ENCODE peak calls at places on chromosome 10, in eight cellular contexts. One of them, this sample, is unnamed.

GRCh38 chr10:5895804-5896203 is 5.8 kb downstream of the FBH1 start:
- DNase-seq in cardiac fibroblast: no peak
- DNase-seq in thoracic aorta: no peak
- DNase-seq in pancreas: no peak
- DNase-seq in PC-3: no peak
- DNase-seq in astrocyte of the spinal cord: no peak
- DNase-seq in fibroblast of mammary gland: no peak
- DNase-seq in right atrium auricular region: no peak
- DNase-seq in this sample: no peak

GRCh38 chr10:75653761-75654160 is 222.3 kb downstream of the LRMDA start:
- DNase-seq in cardiac fibroblast: peak
- DNase-seq in thoracic aorta: no peak
- DNase-seq in pancreas: no peak
- DNase-seq in PC-3: peak
- DNase-seq in astrocyte of the spinal cord: no peak
- DNase-seq in fibroblast of mammary gland: no peak
- DNase-seq in right atrium auricular region: no peak
- DNase-seq in this sample: no peak

GRCh38 chr10:99358101-99358500 is 28.9 kb downstream of the CNNM1 start:
- DNase-seq in cardiac fibroblast: no peak
- DNase-seq in thoracic aorta: no peak
- DNase-seq in pancreas: no peak
- DNase-seq in PC-3: no peak
- DNase-seq in astrocyte of the spinal cord: no peak
- DNase-seq in fibroblast of mammary gland: no peak
- DNase-seq in right atrium auricular region: no peak
- DNase-seq in this sample: no peak

GRCh38 chr10:71216751-71217265 is 4.4 kb downstream of the UNC5B start:
- DNase-seq in cardiac fibroblast: peak
- DNase-seq in thoracic aorta: no peak
- DNase-seq in pancreas: no peak
- DNase-seq in PC-3: no peak
- DNase-seq in astrocyte of the spinal cord: peak
- DNase-seq in fibroblast of mammary gland: peak
- DNase-seq in right atrium auricular region: no peak
- DNase-seq in this sample: peak

GRCh38 chr10:46520381-46520780 is 36.1 kb downstream of the GPRIN2 start:
- DNase-seq in cardiac fibroblast: no peak
- DNase-seq in thoracic aorta: peak
- DNase-seq in pancreas: no peak
- DNase-seq in PC-3: no peak
- DNase-seq in astrocyte of the spinal cord: no peak
- DNase-seq in fibroblast of mammary gland: no peak
- DNase-seq in right atrium auricular region: no peak
- DNase-seq in this sample: no peak

GRCh38 chr10:30270247-30270646 is 78.8 kb downstream of the MTPAP start:
- DNase-seq in cardiac fibroblast: peak
- DNase-seq in thoracic aorta: no peak
- DNase-seq in pancreas: no peak
- DNase-seq in PC-3: peak
- DNase-seq in astrocyte of the spinal cord: peak
- DNase-seq in fibroblast of mammary gland: peak
- DNase-seq in right atrium auricular region: no peak
- DNase-seq in this sample: peak

GRCh38 chr10:24669285-24669861 is 54.3 kb downstream of the ARHGAP21 start:
- DNase-seq in cardiac fibroblast: no peak
- DNase-seq in thoracic aorta: no peak
- DNase-seq in pancreas: no peak
- DNase-seq in PC-3: no peak
- DNase-seq in astrocyte of the spinal cord: no peak
- DNase-seq in fibroblast of mammary gland: no peak
- DNase-seq in right atrium auricular region: no peak
- DNase-seq in this sample: no peak

GRCh38 chr10:48606530-48607355 is 1.9 kb upstream of the ARHGAP22 start:
- DNase-seq in cardiac fibroblast: peak
- DNase-seq in thoracic aorta: peak
- DNase-seq in pancreas: no peak
- DNase-seq in PC-3: peak
- DNase-seq in astrocyte of the spinal cord: peak
- DNase-seq in fibroblast of mammary gland: peak
- DNase-seq in right atrium auricular region: peak
- DNase-seq in this sample: peak

GRCh38 chr10:123729523-123729922 is 63.4 kb downstream of the GPR26 start:
- DNase-seq in cardiac fibroblast: no peak
- DNase-seq in thoracic aorta: no peak
- DNase-seq in pancreas: no peak
- DNase-seq in PC-3: no peak
- DNase-seq in astrocyte of the spinal cord: no peak
- DNase-seq in fibroblast of mammary gland: no peak
- DNase-seq in right atrium auricular region: no peak
- DNase-seq in this sample: no peak

GRCh38 chr10:59252491-59252890 is 76.0 kb downstream of the PHYHIPL start:
- DNase-seq in cardiac fibroblast: no peak
- DNase-seq in thoracic aorta: no peak
- DNase-seq in pancreas: no peak
- DNase-seq in PC-3: no peak
- DNase-seq in astrocyte of the spinal cord: no peak
- DNase-seq in fibroblast of mammary gland: no peak
- DNase-seq in right atrium auricular region: no peak
- DNase-seq in this sample: no peak

GRCh38 chr10:34415039-34415438 is 400.1 kb downstream of the PARD3 start:
- DNase-seq in cardiac fibroblast: no peak
- DNase-seq in thoracic aorta: no peak
- DNase-seq in pancreas: no peak
- DNase-seq in PC-3: no peak
- DNase-seq in astrocyte of the spinal cord: no peak
- DNase-seq in fibroblast of mammary gland: no peak
- DNase-seq in right atrium auricular region: no peak
- DNase-seq in this sample: no peak

GRCh38 chr10:123019264-123019663 is 10.5 kb downstream of the ACADSB start:
- DNase-seq in cardiac fibroblast: no peak
- DNase-seq in thoracic aorta: no peak
- DNase-seq in pancreas: no peak
- DNase-seq in PC-3: no peak
- DNase-seq in astrocyte of the spinal cord: no peak
- DNase-seq in fibroblast of mammary gland: no peak
- DNase-seq in right atrium auricular region: no peak
- DNase-seq in this sample: no peak

GRCh38 chr10:12299222-12299973 is 49.9 kb upstream of the CAMK1D start:
- DNase-seq in cardiac fibroblast: no peak
- DNase-seq in thoracic aorta: no peak
- DNase-seq in pancreas: peak
- DNase-seq in PC-3: no peak
- DNase-seq in astrocyte of the spinal cord: no peak
- DNase-seq in fibroblast of mammary gland: no peak
- DNase-seq in right atrium auricular region: no peak
- DNase-seq in this sample: no peak

GRCh38 chr10:96645191-96645721 is 58.4 kb upstream of the TM9SF3 start:
- DNase-seq in cardiac fibroblast: no peak
- DNase-seq in thoracic aorta: no peak
- DNase-seq in pancreas: no peak
- DNase-seq in PC-3: no peak
- DNase-seq in astrocyte of the spinal cord: no peak
- DNase-seq in fibroblast of mammary gland: no peak
- DNase-seq in right atrium auricular region: peak
- DNase-seq in this sample: peak

GRCh38 chr10:28382520-28383269 is 79.8 kb upstream of the MPP7 start:
- DNase-seq in cardiac fibroblast: peak
- DNase-seq in thoracic aorta: no peak
- DNase-seq in pancreas: no peak
- DNase-seq in PC-3: peak
- DNase-seq in astrocyte of the spinal cord: no peak
- DNase-seq in fibroblast of mammary gland: peak
- DNase-seq in right atrium auricular region: no peak
- DNase-seq in this sample: peak
- H3K4me3 ChIP-seq in cardiac fibroblast: no peak
- H3K4me3 ChIP-seq in thoracic aorta: no peak
- H3K4me3 ChIP-seq in pancreas: no peak
- H3K4me3 ChIP-seq in PC-3: peak
- H3K4me3 ChIP-seq in astrocyte of the spinal cord: no peak
- H3K4me3 ChIP-seq in fibroblast of mammary gland: no peak
- H3K4me3 ChIP-seq in right atrium auricular region: no peak
- H3K4me3 ChIP-seq in this sample: no peak

GRCh38 chr10:113978802-113979201 is 64.9 kb upstream of the ADRB1 start:
- DNase-seq in cardiac fibroblast: no peak
- DNase-seq in thoracic aorta: no peak
- DNase-seq in pancreas: no peak
- DNase-seq in PC-3: no peak
- DNase-seq in astrocyte of the spinal cord: no peak
- DNase-seq in fibroblast of mammary gland: no peak
- DNase-seq in right atrium auricular region: no peak
- DNase-seq in this sample: no peak

GRCh38 chr10:113979378-113979777 is 64.3 kb upstream of the ADRB1 start:
- DNase-seq in cardiac fibroblast: no peak
- DNase-seq in thoracic aorta: no peak
- DNase-seq in pancreas: no peak
- DNase-seq in PC-3: no peak
- DNase-seq in astrocyte of the spinal cord: no peak
- DNase-seq in fibroblast of mammary gland: no peak
- DNase-seq in right atrium auricular region: no peak
- DNase-seq in this sample: no peak

GRCh38 chr10:113982296-113982695 is 61.4 kb upstream of the ADRB1 start:
- DNase-seq in cardiac fibroblast: no peak
- DNase-seq in thoracic aorta: no peak
- DNase-seq in pancreas: no peak
- DNase-seq in PC-3: no peak
- DNase-seq in astrocyte of the spinal cord: no peak
- DNase-seq in fibroblast of mammary gland: no peak
- DNase-seq in right atrium auricular region: no peak
- DNase-seq in this sample: no peak

GRCh38 chr10:113982745-113983144 is 60.9 kb upstream of the ADRB1 start:
- DNase-seq in cardiac fibroblast: no peak
- DNase-seq in thoracic aorta: no peak
- DNase-seq in pancreas: peak
- DNase-seq in PC-3: peak
- DNase-seq in astrocyte of the spinal cord: no peak
- DNase-seq in fibroblast of mammary gland: no peak
- DNase-seq in right atrium auricular region: no peak
- DNase-seq in this sample: no peak

DNA sequence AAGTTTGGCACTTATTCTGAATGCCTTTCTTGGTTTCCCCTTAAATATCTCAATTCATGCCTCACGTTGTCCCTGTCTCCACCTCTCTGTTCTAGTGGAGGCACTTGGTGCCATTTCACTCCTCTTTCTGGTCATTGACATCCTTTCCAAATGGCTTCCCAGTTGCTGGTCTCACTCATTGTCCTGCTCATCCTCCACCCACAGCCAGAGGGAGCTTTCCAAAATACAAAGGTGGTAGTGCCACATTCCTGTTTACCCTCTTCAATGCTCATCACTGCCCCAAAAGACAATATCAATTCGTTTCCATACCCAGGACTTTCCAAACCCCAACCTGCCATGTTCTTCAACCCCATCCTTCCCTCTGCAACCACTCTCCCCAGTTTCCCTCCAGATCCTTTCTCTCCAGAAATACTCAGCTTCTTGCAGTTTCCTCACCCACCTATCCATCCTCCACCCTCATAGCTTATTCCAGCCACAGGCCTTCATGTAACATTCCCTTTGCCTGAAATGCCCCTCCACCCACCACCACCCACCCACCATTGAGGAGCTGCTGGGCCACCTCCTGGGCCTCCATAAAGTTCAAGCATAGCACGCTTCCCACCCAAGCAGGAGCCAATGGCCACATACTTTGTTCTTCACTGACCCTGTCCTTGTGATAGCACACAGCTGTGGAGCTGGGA is 63.1 kb upstream of the ADRB1 start:
- DNase-seq in cardiac fibroblast: no peak
- DNase-seq in thoracic aorta: no peak
- DNase-seq in pancreas: no peak
- DNase-seq in PC-3: peak
- DNase-seq in astrocyte of the spinal cord: no peak
- DNase-seq in fibroblast of mammary gland: no peak
- DNase-seq in right atrium auricular region: no peak
- DNase-seq in this sample: no peak
- TF ChIP-seq CTCF in cardiac fibroblast: peak
- TF ChIP-seq CTCF in thoracic aorta: no peak
- TF ChIP-seq CTCF in pancreas: no peak
- TF ChIP-seq CTCF in PC-3: peak
- TF ChIP-seq CTCF in astrocyte of the spinal cord: peak
- TF ChIP-seq CTCF in fibroblast of mammary gland: peak
- TF ChIP-seq CTCF in right atrium auricular region: peak
- TF ChIP-seq CTCF in this sample: peak

GRCh38 chr10:106181491-106181890 is 983.0 kb downstream of the SORCS1 start:
- DNase-seq in cardiac fibroblast: peak
- DNase-seq in thoracic aorta: no peak
- DNase-seq in pancreas: no peak
- DNase-seq in PC-3: no peak
- DNase-seq in astrocyte of the spinal cord: peak
- DNase-seq in fibroblast of mammary gland: peak
- DNase-seq in right atrium auricular region: no peak
- DNase-seq in this sample: peak

GRCh38 chr10:106185991-106186390 is 978.5 kb downstream of the SORCS1 start:
- DNase-seq in cardiac fibroblast: peak
- DNase-seq in thoracic aorta: no peak
- DNase-seq in pancreas: no peak
- DNase-seq in PC-3: no peak
- DNase-seq in astrocyte of the spinal cord: no peak
- DNase-seq in fibroblast of mammary gland: peak
- DNase-seq in right atrium auricular region: no peak
- DNase-seq in this sample: peak

GRCh38 chr10:106182542-106182941 is 982.0 kb downstream of the SORCS1 start:
- DNase-seq in cardiac fibroblast: no peak
- DNase-seq in thoracic aorta: no peak
- DNase-seq in pancreas: peak
- DNase-seq in PC-3: no peak
- DNase-seq in astrocyte of the spinal cord: no peak
- DNase-seq in fibroblast of mammary gland: no peak
- DNase-seq in right atrium auricular region: no peak
- DNase-seq in this sample: no peak
- H3K4me3 ChIP-seq in cardiac fibroblast: no peak
- H3K4me3 ChIP-seq in thoracic aorta: no peak
- H3K4me3 ChIP-seq in pancreas: no peak
- H3K4me3 ChIP-seq in PC-3: no peak
- H3K4me3 ChIP-seq in astrocyte of the spinal cord: no peak
- H3K4me3 ChIP-seq in fibroblast of mammary gland: no peak
- H3K4me3 ChIP-seq in right atrium auricular region: no peak
- H3K4me3 ChIP-seq in this sample: no peak

GRCh38 chr10:72379062-72379461 is 24.3 kb upstream of the DNAJB12 start:
- DNase-seq in cardiac fibroblast: no peak
- DNase-seq in thoracic aorta: no peak
- DNase-seq in pancreas: no peak
- DNase-seq in PC-3: no peak
- DNase-seq in astrocyte of the spinal cord: peak
- DNase-seq in fibroblast of mammary gland: peak
- DNase-seq in right atrium auricular region: no peak
- DNase-seq in this sample: no peak

GRCh38 chr10:72375173-72375572 is 20.5 kb upstream of the DNAJB12 start:
- DNase-seq in cardiac fibroblast: no peak
- DNase-seq in thoracic aorta: no peak
- DNase-seq in pancreas: no peak
- DNase-seq in PC-3: no peak
- DNase-seq in astrocyte of the spinal cord: no peak
- DNase-seq in fibroblast of mammary gland: no peak
- DNase-seq in right atrium auricular region: no peak
- DNase-seq in this sample: peak

GRCh38 chr10:72370201-72370722 is 15.5 kb upstream of the DNAJB12 start:
- DNase-seq in cardiac fibroblast: no peak
- DNase-seq in thoracic aorta: no peak
- DNase-seq in pancreas: no peak
- DNase-seq in PC-3: no peak
- DNase-seq in astrocyte of the spinal cord: no peak
- DNase-seq in fibroblast of mammary gland: no peak
- DNase-seq in right atrium auricular region: no peak
- DNase-seq in this sample: no peak

GRCh38 chr10:72379776-72380175 is 25.1 kb upstream of the DNAJB12 start:
- DNase-seq in cardiac fibroblast: no peak
- DNase-seq in thoracic aorta: no peak
- DNase-seq in pancreas: no peak
- DNase-seq in PC-3: no peak
- DNase-seq in astrocyte of the spinal cord: peak
- DNase-seq in fibroblast of mammary gland: peak
- DNase-seq in right atrium auricular region: no peak
- DNase-seq in this sample: no peak

GRCh38 chr10:72375585-72375984 is 20.9 kb upstream of the DNAJB12 start:
- DNase-seq in cardiac fibroblast: peak
- DNase-seq in thoracic aorta: no peak
- DNase-seq in pancreas: no peak
- DNase-seq in PC-3: peak
- DNase-seq in astrocyte of the spinal cord: no peak
- DNase-seq in fibroblast of mammary gland: no peak
- DNase-seq in right atrium auricular region: no peak
- DNase-seq in this sample: peak
- TF ChIP-seq CTCF in cardiac fibroblast: peak
- TF ChIP-seq CTCF in thoracic aorta: no peak
- TF ChIP-seq CTCF in pancreas: no peak
- TF ChIP-seq CTCF in PC-3: peak
- TF ChIP-seq CTCF in astrocyte of the spinal cord: no peak
- TF ChIP-seq CTCF in fibroblast of mammary gland: peak
- TF ChIP-seq CTCF in right atrium auricular region: peak
- TF ChIP-seq CTCF in this sample: peak

This sample was measured in choroid plexus epithelial cell.